ENCODE peak calls at places on chromosome 22, in six cellular contexts. Z, X, H, M, R and K are unnamed samples.

GRCh38 chr22:36085476-36086169 is 57.0 kb upstream of the RBFOX2 start:
- DNase-seq in H (no peak), R (no peak), X (no peak), Z (no peak), M (no peak), K (no peak)

GRCh38 chr22:38612217-38613006 is 42.4 kb upstream of the DMC1 start:
- DNase-seq in Z (no peak), H (no peak), X (no peak), M (no peak), R (no peak), K (no peak)

GRCh38 chr22:19756288-19757128 is 4.1 kb upstream of the TBX1 start:
- DNase-seq in H (peak), Z (peak), M (peak), X (peak), R (peak), K (peak)

GRCh38 chr22:35014812-35015211 is 51.1 kb upstream of the ISX start:
- DNase-seq in R (no peak), H (peak), Z (no peak), X (no peak), M (no peak), K (no peak)

GRCh38 chr22:47307812-47308211 is 545.4 kb downstream of the TBC1D22A start:
- DNase-seq in R (no peak), M (no peak), X (no peak), Z (no peak), H (no peak), K (no peak)

GRCh38 chr22:30000566-30000965 is 79.7 kb upstream of the HORMAD2 start:
- DNase-seq in Z (no peak), M (no peak), X (no peak), R (no peak), H (no peak), K (no peak)

GRCh38 chr22:46752286-46752685 is 10.2 kb upstream of the TBC1D22A start:
- DNase-seq in Z (no peak), H (no peak), M (no peak), R (no peak), X (no peak), K (no peak)

GRCh38 chr22:46090631-46091201 is 59.6 kb upstream of the PPARA start:
- DNase-seq in H (no peak), M (no peak), Z (no peak), R (no peak), X (no peak), K (no peak)

GRCh38 chr22:50674127-50674493 is 1.5 kb downstream of the SHANK3 start:
- DNase-seq in H (peak), X (no peak), R (peak), M (no peak), Z (no peak), K (no peak)

GRCh38 chr22:39960791-39961746 is 872 bp downstream of the TMA7B start:
- DNase-seq in Z (no peak), M (no peak), X (no peak), H (no peak), R (peak), K (peak)

GRCh38 chr22:30609260-30610185 is 2.5 kb downstream of the TCN2 start:
- DNase-seq in M (no peak), R (peak), Z (no peak), X (peak), H (peak), K (peak)

GRCh38 chr22:22508274-22509176 is at the start of gene ZNF280B:
- DNase-seq in Z (peak), H (peak), R (peak), M (peak), X (peak), K (peak)

GRCh38 chr22:44894782-44895181 is 115.0 kb downstream of the PHF21B start:
- DNase-seq in X (no peak), Z (no peak), R (no peak), M (no peak), H (peak), K (no peak)

GRCh38 chr22:21074092-21074715 is 28.5 kb downstream of the LRRC74B start:
- DNase-seq in X (peak), H (no peak), M (no peak), R (no peak), Z (no peak), K (peak)

GRCh38 chr22:30712094-30712493 is 17.4 kb downstream of the OSBP2 start:
- DNase-seq in X (no peak), Z (no peak), H (no peak), M (no peak), R (no peak), K (no peak)

GRCh38 chr22:37416806-37417205 is 10.5 kb downstream of the ELFN2 start:
- DNase-seq in M (peak), X (no peak), R (no peak), H (peak), Z (no peak), K (peak)

GRCh38 chr22:39621826-39622225 is 51.3 kb downstream of the CACNA1I start:
- DNase-seq in R (no peak), H (no peak), X (no peak), M (no peak), Z (no peak), K (no peak)

GRCh38 chr22:35727436-35727835 is 9.8 kb downstream of the APOL5 start:
- DNase-seq in Z (no peak), H (no peak), M (no peak), X (no peak), R (no peak), K (peak)

GRCh38 chr22:43529954-43530863 is 118.4 kb downstream of the MPPED1 start:
- DNase-seq in R (no peak), H (no peak), Z (no peak), M (no peak), X (peak), K (no peak)

GRCh38 chr22:46737105-46737975 is 712 bp downstream of the CERK start:
- DNase-seq in R (no peak), X (no peak), M (no peak), H (peak), Z (peak), K (peak)

GRCh38 chr22:19884954-19885751 is 30.5 kb upstream of the GNB1L start:
- DNase-seq in M (no peak), R (no peak), X (no peak), H (peak), Z (no peak), K (no peak)